ENCODE peak calls at places on chromosomes 16 and 17, in nine cellular contexts. One of them, this sample, is unnamed.

GRCh38 chr16:69711115-69711740 is 15.1 kb downstream of the NQO1 start:
- DNase-seq in GM23338: no peak
- DNase-seq in HepG2: no peak
- DNase-seq in uterus: peak; percentile 91
- DNase-seq in ovary: peak; percentile 52
- DNase-seq in osteoblast: peak; percentile 92
- DNase-seq in Peyer's patch: no peak
- DNase-seq in dorsolateral prefrontal cortex: no peak
- DNase-seq in neuronal stem cell: no peak
- DNase-seq in this sample: no peak

GRCh38 chr16:24745791-24746190 is 16.3 kb downstream of the TNRC6A start:
- DNase-seq in GM23338: peak; percentile 30
- DNase-seq in HepG2: no peak
- DNase-seq in uterus: no peak
- DNase-seq in ovary: no peak
- DNase-seq in osteoblast: no peak
- DNase-seq in Peyer's patch: no peak
- DNase-seq in dorsolateral prefrontal cortex: no peak
- DNase-seq in neuronal stem cell: no peak
- DNase-seq in this sample: no peak

GRCh38 chr17:9402590-9403199 is 172.9 kb downstream of the STX8 start:
- DNase-seq in GM23338: peak; percentile 83
- DNase-seq in HepG2: peak; percentile 45
- DNase-seq in uterus: no peak
- DNase-seq in ovary: no peak
- DNase-seq in osteoblast: peak; percentile 66
- DNase-seq in Peyer's patch: no peak
- DNase-seq in dorsolateral prefrontal cortex: no peak
- DNase-seq in neuronal stem cell: no peak
- DNase-seq in this sample: no peak

GRCh38 chr17:61669522-61669921 is 78.5 kb upstream of the NACA2 start:
- DNase-seq in GM23338: no peak
- DNase-seq in HepG2: no peak
- DNase-seq in uterus: no peak
- DNase-seq in ovary: no peak
- DNase-seq in osteoblast: no peak
- DNase-seq in Peyer's patch: no peak
- DNase-seq in dorsolateral prefrontal cortex: no peak
- DNase-seq in neuronal stem cell: no peak
- DNase-seq in this sample: no peak

GRCh38 chr16:60651351-60651750 is 1384.9 kb downstream of the CDH8 start:
- DNase-seq in GM23338: no peak
- DNase-seq in HepG2: no peak
- DNase-seq in uterus: no peak
- DNase-seq in ovary: no peak
- DNase-seq in osteoblast: no peak
- DNase-seq in Peyer's patch: no peak
- DNase-seq in dorsolateral prefrontal cortex: no peak
- DNase-seq in neuronal stem cell: no peak
- DNase-seq in this sample: no peak

GRCh38 chr17:42578282-42578869 is 847 bp upstream of the PSMC3IP start:
- DNase-seq in GM23338: peak; percentile 96
- DNase-seq in HepG2: peak; percentile 84
- DNase-seq in uterus: peak; percentile 73
- DNase-seq in ovary: peak; percentile 81
- DNase-seq in osteoblast: peak; percentile 94
- DNase-seq in Peyer's patch: peak; percentile 87
- DNase-seq in dorsolateral prefrontal cortex: peak; percentile 74
- DNase-seq in neuronal stem cell: peak; percentile 79
- DNase-seq in this sample: no peak

GRCh38 chr16:53945996-53946395 is 242.0 kb downstream of the FTO start:
- DNase-seq in GM23338: peak; percentile 67
- DNase-seq in HepG2: peak; percentile 57
- DNase-seq in uterus: no peak
- DNase-seq in ovary: no peak
- DNase-seq in osteoblast: no peak
- DNase-seq in Peyer's patch: no peak
- DNase-seq in dorsolateral prefrontal cortex: no peak
- DNase-seq in neuronal stem cell: peak; percentile 50
- DNase-seq in this sample: no peak

GRCh38 chr16:11977206-11978041 is 890 bp downstream of the SNX29 start:
- DNase-seq in GM23338: no peak
- DNase-seq in HepG2: no peak
- DNase-seq in uterus: peak; percentile 66
- DNase-seq in ovary: peak; percentile 36
- DNase-seq in osteoblast: peak; percentile 96
- DNase-seq in Peyer's patch: no peak
- DNase-seq in dorsolateral prefrontal cortex: no peak
- DNase-seq in neuronal stem cell: no peak
- DNase-seq in this sample: no peak

GRCh38 chr16:67669499-67670101 is 3.0 kb downstream of the C16orf86 start:
- DNase-seq in GM23338: no peak
- DNase-seq in HepG2: no peak
- DNase-seq in uterus: no peak
- DNase-seq in ovary: peak; percentile 28
- DNase-seq in osteoblast: no peak
- DNase-seq in Peyer's patch: no peak
- DNase-seq in dorsolateral prefrontal cortex: no peak
- DNase-seq in neuronal stem cell: no peak
- DNase-seq in this sample: no peak

GRCh38 chr16:600781-601180 is 10.9 kb downstream of the RAB40C start:
- DNase-seq in GM23338: peak; percentile 69
- DNase-seq in HepG2: peak; percentile 45
- DNase-seq in uterus: no peak
- DNase-seq in ovary: no peak
- DNase-seq in osteoblast: peak; percentile 91
- DNase-seq in Peyer's patch: no peak
- DNase-seq in dorsolateral prefrontal cortex: no peak
- DNase-seq in neuronal stem cell: no peak
- DNase-seq in this sample: no peak

GRCh38 chr16:68626557-68626956 is 18.6 kb upstream of the CDH3 start:
- DNase-seq in GM23338: no peak
- DNase-seq in HepG2: no peak
- DNase-seq in uterus: no peak
- DNase-seq in ovary: no peak
- DNase-seq in osteoblast: no peak
- DNase-seq in Peyer's patch: no peak
- DNase-seq in dorsolateral prefrontal cortex: no peak
- DNase-seq in neuronal stem cell: no peak
- DNase-seq in this sample: no peak

GRCh38 chr17:65062168-65062915 is 5.8 kb upstream of the GNA13 start:
- DNase-seq in GM23338: peak; percentile 40
- DNase-seq in HepG2: peak; percentile 41
- DNase-seq in uterus: no peak
- DNase-seq in ovary: no peak
- DNase-seq in osteoblast: no peak
- DNase-seq in Peyer's patch: no peak
- DNase-seq in dorsolateral prefrontal cortex: no peak
- DNase-seq in neuronal stem cell: no peak
- DNase-seq in this sample: no peak

GRCh38 chr17:15397605-15398004 is 56.2 kb upstream of the TEKT3 start:
- DNase-seq in GM23338: no peak
- DNase-seq in HepG2: no peak
- DNase-seq in uterus: no peak
- DNase-seq in ovary: no peak
- DNase-seq in osteoblast: no peak
- DNase-seq in Peyer's patch: no peak
- DNase-seq in dorsolateral prefrontal cortex: no peak
- DNase-seq in neuronal stem cell: no peak
- DNase-seq in this sample: no peak

GRCh38 chr17:40915721-40916256 is 21.7 kb downstream of the KRT23 start:
- DNase-seq in GM23338: no peak
- DNase-seq in HepG2: no peak
- DNase-seq in uterus: no peak
- DNase-seq in ovary: no peak
- DNase-seq in osteoblast: no peak
- DNase-seq in Peyer's patch: no peak
- DNase-seq in dorsolateral prefrontal cortex: no peak
- DNase-seq in neuronal stem cell: no peak
- DNase-seq in this sample: no peak

GRCh38 chr17:79033741-79034501 is 10.0 kb downstream of the C1QTNF1 start:
- DNase-seq in GM23338: no peak
- DNase-seq in HepG2: no peak
- DNase-seq in uterus: no peak
- DNase-seq in ovary: peak; percentile 60
- DNase-seq in osteoblast: peak; percentile 11
- DNase-seq in Peyer's patch: no peak
- DNase-seq in dorsolateral prefrontal cortex: peak; percentile 71
- DNase-seq in neuronal stem cell: no peak
- DNase-seq in this sample: peak; percentile 83

GRCh38 chr17:65324574-65324973 is 187.4 kb downstream of the RGS9 start:
- DNase-seq in GM23338: no peak
- DNase-seq in HepG2: no peak
- DNase-seq in uterus: no peak
- DNase-seq in ovary: no peak
- DNase-seq in osteoblast: no peak
- DNase-seq in Peyer's patch: no peak
- DNase-seq in dorsolateral prefrontal cortex: no peak
- DNase-seq in neuronal stem cell: no peak
- DNase-seq in this sample: no peak

GRCh38 chr17:58325976-58326468 is 2.6 kb downstream of the TSPOAP1 start:
- DNase-seq in GM23338: no peak
- DNase-seq in HepG2: no peak
- DNase-seq in uterus: no peak
- DNase-seq in ovary: no peak
- DNase-seq in osteoblast: peak; percentile 79
- DNase-seq in Peyer's patch: no peak
- DNase-seq in dorsolateral prefrontal cortex: no peak
- DNase-seq in neuronal stem cell: no peak
- DNase-seq in this sample: no peak

GRCh38 chr17:2459917-2460271 is 51.8 kb downstream of the METTL16 start:
- DNase-seq in GM23338: no peak
- DNase-seq in HepG2: no peak
- DNase-seq in uterus: no peak
- DNase-seq in ovary: no peak
- DNase-seq in osteoblast: no peak
- DNase-seq in Peyer's patch: no peak
- DNase-seq in dorsolateral prefrontal cortex: no peak
- DNase-seq in neuronal stem cell: no peak
- DNase-seq in this sample: no peak

DNA sequence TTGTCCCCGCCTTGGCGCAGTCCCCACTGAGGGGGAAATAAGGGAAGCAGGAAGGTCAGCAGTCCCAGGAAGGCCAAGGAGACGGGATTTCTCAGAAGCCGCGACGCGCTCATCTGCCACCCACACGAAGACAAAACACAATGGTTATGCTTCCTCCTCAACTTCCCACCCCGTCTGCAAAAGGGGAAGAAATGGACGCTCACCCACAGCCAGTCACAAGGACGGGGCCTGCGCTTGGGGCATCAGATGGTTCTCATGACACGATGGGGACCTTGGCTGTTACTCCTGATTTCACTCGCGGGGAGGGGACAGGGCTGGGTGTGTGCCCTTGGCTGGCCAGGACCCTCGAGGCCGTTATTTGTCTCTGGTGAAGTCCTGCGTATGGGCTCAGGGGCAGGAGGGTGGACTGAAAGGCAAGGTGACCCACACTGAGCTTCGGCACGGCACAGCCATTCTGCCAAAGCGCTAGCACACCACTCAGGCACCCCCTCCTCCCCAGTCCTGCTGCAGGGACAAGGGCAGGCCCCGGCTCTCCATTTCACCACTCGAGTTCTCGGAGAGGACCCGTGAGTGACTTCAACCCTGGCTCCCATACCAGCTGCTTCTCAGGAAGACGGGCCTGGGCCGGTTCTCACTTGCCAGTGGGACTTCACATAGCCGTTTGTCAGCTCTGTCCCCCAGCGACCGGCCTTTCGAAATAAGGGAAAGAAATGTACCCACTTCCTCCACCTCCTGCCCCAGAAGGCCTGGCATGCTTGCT is 84.5 kb downstream of the ABR start:
- DNase-seq in GM23338: no peak
- DNase-seq in HepG2: no peak
- DNase-seq in uterus: no peak
- DNase-seq in ovary: no peak
- DNase-seq in osteoblast: no peak
- DNase-seq in Peyer's patch: no peak
- DNase-seq in dorsolateral prefrontal cortex: no peak
- DNase-seq in neuronal stem cell: no peak
- DNase-seq in this sample: no peak
- H3K27ac ChIP-seq in GM23338: no peak overlapping the region
- H3K27ac ChIP-seq in HepG2: no peak overlapping the region
- H3K27ac ChIP-seq in uterus: no peak overlapping the region
- H3K27ac ChIP-seq in ovary: no peak overlapping the region
- H3K27ac ChIP-seq in osteoblast: no peak overlapping the region
- H3K27ac ChIP-seq in Peyer's patch: peak overlapping the region; percentile 44
- H3K27ac ChIP-seq in dorsolateral prefrontal cortex: peak overlapping the region; percentile 41
- H3K27ac ChIP-seq in neuronal stem cell: no peak overlapping the region
- H3K27ac ChIP-seq in this sample: peak overlapping the region; percentile 53

GRCh38 chr16:3106205-3106928 is 6.0 kb upstream of the ZNF205 start:
- DNase-seq in GM23338: peak; percentile 96
- DNase-seq in HepG2: peak; percentile 77
- DNase-seq in uterus: peak; percentile 89
- DNase-seq in ovary: peak; percentile 93
- DNase-seq in osteoblast: peak; percentile 99
- DNase-seq in Peyer's patch: peak; percentile 91
- DNase-seq in dorsolateral prefrontal cortex: peak; percentile 89
- DNase-seq in neuronal stem cell: peak; percentile 89
- DNase-seq in this sample: peak; percentile 85
- H3K27ac ChIP-seq in GM23338: peak overlapping the region; percentile 91
- H3K27ac ChIP-seq in HepG2: peak overlapping the region; percentile 62
- H3K27ac ChIP-seq in uterus: peak overlapping the region; percentile 74
- H3K27ac ChIP-seq in ovary: no peak overlapping the region
- H3K27ac ChIP-seq in osteoblast: no peak overlapping the region
- H3K27ac ChIP-seq in Peyer's patch: peak overlapping the region; percentile 77
- H3K27ac ChIP-seq in dorsolateral prefrontal cortex: peak overlapping the region; percentile 79
- H3K27ac ChIP-seq in neuronal stem cell: no peak overlapping the region
- H3K27ac ChIP-seq in this sample: peak overlapping the region; percentile 71

DNA sequence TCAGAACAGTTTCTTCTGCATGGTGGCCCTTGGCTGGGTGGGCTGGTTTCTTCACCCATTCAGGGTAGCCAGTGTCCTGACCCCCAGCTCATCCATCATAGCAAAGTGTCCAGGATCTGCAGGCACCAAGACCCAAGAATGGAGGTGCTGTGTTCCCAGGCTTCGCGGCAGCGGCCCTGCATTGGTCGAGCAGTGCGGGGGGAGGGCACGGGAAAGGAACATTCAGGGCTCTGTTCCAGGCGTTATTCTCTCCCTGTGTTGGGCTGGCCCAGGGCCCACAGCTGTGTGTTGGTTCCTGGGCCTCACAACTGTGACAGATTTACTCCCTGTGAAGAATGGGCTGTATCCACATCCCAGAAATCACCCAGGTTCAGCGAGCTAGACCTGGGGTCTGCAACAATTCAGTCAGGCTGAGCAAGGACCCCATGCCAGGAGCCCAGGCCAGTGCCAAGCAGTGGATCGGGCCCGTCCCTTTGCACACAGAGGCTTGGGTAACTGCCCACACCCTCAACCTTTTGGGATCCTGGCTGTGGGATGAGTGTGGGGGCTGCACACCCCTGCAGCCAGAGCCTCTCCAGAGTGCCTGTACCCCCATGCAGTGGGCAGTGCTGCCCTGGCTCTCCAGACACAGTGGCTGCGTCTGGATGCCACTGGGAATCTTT is 10.0 kb downstream of the GPT2 start:
- DNase-seq in GM23338: no peak
- DNase-seq in HepG2: no peak
- DNase-seq in uterus: no peak
- DNase-seq in ovary: no peak
- DNase-seq in osteoblast: no peak
- DNase-seq in Peyer's patch: no peak
- DNase-seq in dorsolateral prefrontal cortex: peak; percentile 77
- DNase-seq in neuronal stem cell: no peak
- DNase-seq in this sample: peak; percentile 34
- H3K27ac ChIP-seq in GM23338: no peak overlapping the region
- H3K27ac ChIP-seq in HepG2: peak overlapping the region; percentile 14
- H3K27ac ChIP-seq in uterus: no peak overlapping the region
- H3K27ac ChIP-seq in ovary: no peak overlapping the region
- H3K27ac ChIP-seq in osteoblast: no peak overlapping the region
- H3K27ac ChIP-seq in Peyer's patch: no peak overlapping the region
- H3K27ac ChIP-seq in dorsolateral prefrontal cortex: peak overlapping the region; percentile 77
- H3K27ac ChIP-seq in neuronal stem cell: no peak overlapping the region
- H3K27ac ChIP-seq in this sample: peak overlapping the region; percentile 73

GRCh38 chr16:89275284-89275584 is 57.7 kb downstream of the ZNF778 start:
- DNase-seq in GM23338: no peak
- DNase-seq in HepG2: no peak
- DNase-seq in uterus: no peak
- DNase-seq in ovary: no peak
- DNase-seq in osteoblast: no peak
- DNase-seq in Peyer's patch: no peak
- DNase-seq in dorsolateral prefrontal cortex: no peak
- DNase-seq in neuronal stem cell: no peak
- DNase-seq in this sample: no peak
- H3K27ac ChIP-seq in GM23338: no peak overlapping the region
- H3K27ac ChIP-seq in HepG2: no peak overlapping the region
- H3K27ac ChIP-seq in uterus: no peak overlapping the region
- H3K27ac ChIP-seq in ovary: no peak overlapping the region
- H3K27ac ChIP-seq in osteoblast: no peak overlapping the region
- H3K27ac ChIP-seq in Peyer's patch: peak overlapping the region; percentile 63
- H3K27ac ChIP-seq in dorsolateral prefrontal cortex: no peak overlapping the region
- H3K27ac ChIP-seq in neuronal stem cell: no peak overlapping the region
- H3K27ac ChIP-seq in this sample: no peak overlapping the region

This sample was measured in substantia nigra.